ENCODE peak calls at places on chromosomes 11 and 22, in ten cellular contexts. H is body of pancreas, B is right lobe of liver, U is ovary, N is endothelial cell of umbilical vein, Y is breast epithelium, R is GM12878, X is heart left ventricle, A is IMR-90, E is tibial nerve. W is an unnamed sample.

GRCh38 chr11:123640677-123641494 is 13.5 kb downstream of the SCN3B start:
- DNase-seq in H (peak; percentile 34), B (no peak), U (no peak), N (peak; percentile 49), Y (no peak), R (no peak), X (peak; percentile 50), A (peak; percentile 17), E (no peak), W (peak; percentile 39)

GRCh38 chr22:41286639-41287091 is 678 bp upstream of the RANGAP1 start:
- DNase-seq in H (no peak), B (no peak), U (peak; percentile 30), N (no peak), Y (no peak), R (peak; percentile 39), X (no peak), A (peak; percentile 38), E (no peak), W (peak; percentile 86)

GRCh38 chr11:12915093-12915492 is 94.0 kb upstream of the RASSF10 start:
- DNase-seq in H (no peak), B (no peak), U (no peak), N (no peak), Y (no peak), R (no peak), X (no peak), A (no peak), E (no peak), W (no peak)

GRCh38 chr11:45211732-45212131 is 65.3 kb downstream of the PRDM11 start:
- DNase-seq in H (no peak), B (no peak), U (no peak), N (no peak), Y (no peak), R (no peak), X (no peak), A (no peak), E (no peak), W (no peak)

GRCh38 chr11:87223816-87224215 is 186.1 kb downstream of the TMEM135 start:
- DNase-seq in H (no peak), B (no peak), U (no peak), N (no peak), Y (no peak), R (no peak), X (no peak), A (peak; percentile 8), E (no peak), W (no peak)

GRCh38 chr11:2136209-2136951 is 2.8 kb downstream of the IGF2 start:
- DNase-seq in H (no peak), B (peak; percentile 48), U (no peak), N (no peak), Y (no peak), R (no peak), X (peak; percentile 15), A (no peak), E (no peak), W (no peak)

GRCh38 chr11:6544921-6545850 is 48.1 kb downstream of the DNHD1 start:
- DNase-seq in H (peak; percentile 79), B (no peak), U (no peak), N (no peak), Y (no peak), R (no peak), X (no peak), A (peak; percentile 51), E (no peak), W (no peak)

GRCh38 chr22:39528080-39528661 is 4.4 kb downstream of the RPS19BP1 start:
- DNase-seq in H (no peak), B (peak; percentile 32), U (no peak), N (no peak), Y (no peak), R (no peak), X (no peak), A (no peak), E (no peak), W (no peak)

GRCh38 chr11:134126197-134126822 is 57.4 kb downstream of the JAM3 start:
- DNase-seq in H (no peak), B (no peak), U (no peak), N (peak; percentile 72), Y (no peak), R (no peak), X (no peak), A (peak; percentile 97), E (no peak), W (no peak)

GRCh38 chr11:3014314-3014938 is 22.3 kb upstream of the NAP1L4 start:
- DNase-seq in H (no peak), B (no peak), U (no peak), N (no peak), Y (no peak), R (no peak), X (no peak), A (no peak), E (no peak), W (no peak)

GRCh38 chr11:116696381-116696941 is 76.3 kb downstream of the BUD13 start:
- DNase-seq in H (no peak), B (no peak), U (no peak), N (no peak), Y (peak; percentile 30), R (no peak), X (no peak), A (no peak), E (no peak), W (no peak)

GRCh38 chr22:37163618-37164534 is 14.2 kb upstream of the IL2RB start:
- DNase-seq in H (no peak), B (no peak), U (no peak), N (no peak), Y (no peak), R (peak; percentile 90), X (no peak), A (no peak), E (no peak), W (no peak)

GRCh38 chr22:39960791-39961746 is 872 bp downstream of the TMA7B start:
- DNase-seq in H (no peak), B (no peak), U (no peak), N (no peak), Y (no peak), R (peak; percentile 96), X (no peak), A (peak; percentile 98), E (no peak), W (peak; percentile 89)

GRCh38 chr11:12914401-12914912 is 94.7 kb upstream of the RASSF10 start:
- DNase-seq in H (peak; percentile 95), B (no peak), U (no peak), N (no peak), Y (no peak), R (no peak), X (peak; percentile 86), A (peak; percentile 33), E (peak; percentile 26), W (peak; percentile 4)

GRCh38 chr22:27381552-27381951 is 420.0 kb downstream of the MN1 start:
- DNase-seq in H (no peak), B (no peak), U (no peak), N (no peak), Y (no peak), R (no peak), X (no peak), A (no peak), E (no peak), W (no peak)

GRCh38 chr22:46025225-46025972 is 48.4 kb upstream of the WNT7B start:
- DNase-seq in H (peak; percentile 9), B (peak; percentile 31), U (peak; percentile 18), N (no peak), Y (peak; percentile 20), R (no peak), X (no peak), A (no peak), E (no peak), W (no peak)

GRCh38 chr11:60871378-60872061 is 4.2 kb downstream of the ZP1 start:
- DNase-seq in H (no peak), B (no peak), U (no peak), N (no peak), Y (no peak), R (no peak), X (peak; percentile 81), A (peak; percentile 42), E (no peak), W (no peak)

GRCh38 chr11:107457558-107458271 is at the start of gene CWF19L2:
- DNase-seq in H (peak; percentile 92), B (peak; percentile 91), U (peak; percentile 82), N (peak; percentile 95), Y (peak; percentile 81), R (peak; percentile 93), X (peak; percentile 94), A (peak; percentile 96), E (peak; percentile 66), W (peak; percentile 95)
- TF ChIP-seq POLR2A in H (peak; percentile 65), B (peak; percentile 50), U (peak; percentile 33), N (peak; percentile 93), Y (no peak), R (peak; percentile 82), X (no peak), A (no peak), E (no peak), W (peak; percentile 87)

GRCh38 chr11:58578136-58578634 is 678 bp upstream of the ZFP91 start:
- DNase-seq in H (peak; percentile 97), B (peak; percentile 95), U (peak; percentile 97), N (peak; percentile 99), Y (peak; percentile 97), R (peak; percentile 98), X (peak; percentile 96), A (peak; percentile 99), E (peak; percentile 85), W (peak; percentile 97)
- TF ChIP-seq POLR2A in H (no peak), B (no peak), U (no peak), N (peak; percentile 19), Y (no peak), R (peak; percentile 55), X (no peak), A (peak; percentile 36), E (no peak), W (peak; percentile 83)

GRCh38 chr22:42648368-42649260 is 578 bp downstream of the CYB5R3 start:
- DNase-seq in H (peak; percentile 88), B (peak; percentile 90), U (peak; percentile 46), N (peak; percentile 51), Y (no peak), R (no peak), X (peak; percentile 75), A (no peak), E (no peak), W (peak; percentile 87)
- TF ChIP-seq POLR2A in H (peak; percentile 63), B (peak; percentile 53), U (no peak), N (no peak), Y (no peak), R (peak; percentile 74), X (no peak), A (peak; percentile 25), E (no peak), W (peak; percentile 44)

GRCh38 chr11:119692547-119692834 is 36.5 kb downstream of the NECTIN1 start:
- DNase-seq in H (no peak), B (no peak), U (no peak), N (no peak), Y (no peak), R (no peak), X (no peak), A (no peak), E (no peak), W (no peak)

GRCh38 chr11:119693253-119693815 is 35.7 kb downstream of the NECTIN1 start:
- DNase-seq in H (no peak), B (no peak), U (no peak), N (no peak), Y (no peak), R (no peak), X (no peak), A (no peak), E (no peak), W (no peak)

GRCh38 chr11:119691020-119691666 is 37.9 kb downstream of the NECTIN1 start:
- DNase-seq in H (no peak), B (no peak), U (no peak), N (no peak), Y (no peak), R (no peak), X (no peak), A (no peak), E (no peak), W (no peak)

GRCh38 chr11:119694334-119694733 is 34.7 kb downstream of the NECTIN1 start:
- DNase-seq in H (peak; percentile 66), B (peak; percentile 84), U (no peak), N (no peak), Y (no peak), R (no peak), X (no peak), A (no peak), E (no peak), W (no peak)

GRCh38 chr11:119691701-119692546 is 37.1 kb downstream of the NECTIN1 start:
- DNase-seq in H (no peak), B (no peak), U (no peak), N (no peak), Y (no peak), R (no peak), X (no peak), A (no peak), E (no peak), W (no peak)
- TF ChIP-seq POLR2A in H (no peak), B (no peak), U (no peak), N (no peak), Y (no peak), R (no peak), X (no peak), A (no peak), E (no peak), W (no peak)

W was measured in erythroblast.